ENCODE peak calls at places on chromosomes 3 and 15, in five cellular contexts. One of them, this sample, is unnamed. For H3K4me1 and H3K9me3, the result is how much of the 10 kb centered on the place peaks cover.

GRCh38 chr15:90270502-90271150 is 5.2 kb downstream of the NGRN start:
- DNase-seq in mucosa of descending colon: no peak
- DNase-seq in Panc1: no peak
- DNase-seq in left ventricle myocardium inferior: no peak
- DNase-seq in transverse colon: no peak
- DNase-seq in this sample: no peak

GRCh38 chr3:174168026-174168425 is 691.1 kb upstream of the NAALADL2 start:
- DNase-seq in Panc1: no peak
- DNase-seq in transverse colon: no peak
- DNase-seq in mucosa of descending colon: no peak
- DNase-seq in left ventricle myocardium inferior: no peak
- DNase-seq in this sample: no peak

GRCh38 chr3:61858054-61858453 is 296.7 kb downstream of the PTPRG start:
- DNase-seq in Panc1: no peak
- DNase-seq in mucosa of descending colon: no peak
- DNase-seq in transverse colon: no peak
- DNase-seq in left ventricle myocardium inferior: no peak
- DNase-seq in this sample: no peak

GRCh38 chr3:115720988-115721387 is 97.7 kb downstream of the GAP43 start:
- DNase-seq in transverse colon: no peak
- DNase-seq in Panc1: no peak
- DNase-seq in mucosa of descending colon: no peak
- DNase-seq in left ventricle myocardium inferior: no peak
- DNase-seq in this sample: no peak

GRCh38 chr3:117218709-117219108 is 509.1 kb downstream of the TUSC7 start:
- DNase-seq in Panc1: no peak
- DNase-seq in mucosa of descending colon: no peak
- DNase-seq in left ventricle myocardium inferior: no peak
- DNase-seq in transverse colon: no peak
- DNase-seq in this sample: no peak

GRCh38 chr3:124587053-124587408 is 143.2 kb upstream of the UMPS start:
- DNase-seq in left ventricle myocardium inferior: no peak
- DNase-seq in Panc1: no peak
- DNase-seq in mucosa of descending colon: no peak
- DNase-seq in transverse colon: no peak
- DNase-seq in this sample: no peak

GRCh38 chr3:40771112-40771511 is 246.4 kb downstream of the ZNF621 start:
- DNase-seq in left ventricle myocardium inferior: no peak
- DNase-seq in mucosa of descending colon: no peak
- DNase-seq in transverse colon: no peak
- DNase-seq in Panc1: no peak
- DNase-seq in this sample: no peak

GRCh38 chr3:144556392-144556791 is 584.8 kb downstream of the DIPK2A start:
- DNase-seq in transverse colon: no peak
- DNase-seq in mucosa of descending colon: no peak
- DNase-seq in Panc1: no peak
- DNase-seq in left ventricle myocardium inferior: no peak
- DNase-seq in this sample: no peak

GRCh38 chr3:13566769-13567310 is 17.9 kb downstream of the FBLN2 start:
- DNase-seq in left ventricle myocardium inferior: no peak
- DNase-seq in transverse colon: no peak
- DNase-seq in Panc1: no peak
- DNase-seq in mucosa of descending colon: no peak
- DNase-seq in this sample: no peak

GRCh38 chr3:100032262-100032661 is 82.0 kb downstream of the FILIP1L start:
- DNase-seq in mucosa of descending colon: no peak
- DNase-seq in left ventricle myocardium inferior: no peak
- DNase-seq in transverse colon: no peak
- DNase-seq in Panc1: no peak
- DNase-seq in this sample: no peak

GRCh38 chr15:66713843-66714508 is 11.9 kb downstream of the SMAD6 start:
- DNase-seq in left ventricle myocardium inferior: no peak
- DNase-seq in transverse colon: peak
- DNase-seq in Panc1: no peak
- DNase-seq in mucosa of descending colon: no peak
- DNase-seq in this sample: no peak

GRCh38 chr3:182149594-182149993 is 437.9 kb downstream of the SOX2 start:
- DNase-seq in mucosa of descending colon: no peak
- DNase-seq in transverse colon: no peak
- DNase-seq in left ventricle myocardium inferior: no peak
- DNase-seq in Panc1: no peak
- DNase-seq in this sample: no peak

GRCh38 chr3:136860541-136860940 is 1.5 kb upstream of the NCK1 start:
- DNase-seq in transverse colon: no peak
- DNase-seq in Panc1: no peak
- DNase-seq in mucosa of descending colon: no peak
- DNase-seq in left ventricle myocardium inferior: no peak
- DNase-seq in this sample: peak

GRCh38 chr3:160765211-160765610 is 9.2 kb downstream of the PPM1L start:
- DNase-seq in mucosa of descending colon: no peak
- DNase-seq in left ventricle myocardium inferior: no peak
- DNase-seq in Panc1: no peak
- DNase-seq in transverse colon: no peak
- DNase-seq in this sample: no peak

GRCh38 chr15:76196286-76196948 is 114.9 kb downstream of the ETFA start:
- DNase-seq in mucosa of descending colon: peak
- DNase-seq in Panc1: no peak
- DNase-seq in transverse colon: peak
- DNase-seq in left ventricle myocardium inferior: peak
- DNase-seq in this sample: peak

GRCh38 chr3:146154316-146154715 is 6.7 kb downstream of the PLOD2 start:
- DNase-seq in Panc1: no peak
- DNase-seq in transverse colon: no peak
- DNase-seq in mucosa of descending colon: no peak
- DNase-seq in left ventricle myocardium inferior: no peak
- DNase-seq in this sample: no peak

GRCh38 chr3:124131158-124132115 is 139.5 kb upstream of the ROPN1 start:
- DNase-seq in mucosa of descending colon: no peak
- DNase-seq in transverse colon: no peak
- DNase-seq in left ventricle myocardium inferior: no peak
- DNase-seq in Panc1: no peak
- DNase-seq in this sample: no peak

GRCh38 chr3:10666621-10667020 is 149.4 kb upstream of the SLC6A11 start:
- DNase-seq in transverse colon: peak
- DNase-seq in mucosa of descending colon: no peak
- DNase-seq in Panc1: no peak
- DNase-seq in left ventricle myocardium inferior: peak
- DNase-seq in this sample: peak

GRCh38 chr3:15791525-15791924 is 6.3 kb downstream of the ANKRD28 start:
- DNase-seq in left ventricle myocardium inferior: no peak
- DNase-seq in Panc1: no peak
- DNase-seq in mucosa of descending colon: no peak
- DNase-seq in transverse colon: no peak
- DNase-seq in this sample: no peak

GRCh38 chr3:71551286-71551919 is 32.1 kb downstream of the FOXP1 start:
- DNase-seq in transverse colon: no peak
- DNase-seq in left ventricle myocardium inferior: no peak
- DNase-seq in mucosa of descending colon: no peak
- DNase-seq in Panc1: no peak
- DNase-seq in this sample: no peak
- H3K4me3 ChIP-seq in transverse colon: no peak
- H3K4me3 ChIP-seq in left ventricle myocardium inferior: no peak
- H3K4me3 ChIP-seq in mucosa of descending colon: no peak
- H3K4me3 ChIP-seq in Panc1: no peak
- H3K4me3 ChIP-seq in this sample: no peak

DNA sequence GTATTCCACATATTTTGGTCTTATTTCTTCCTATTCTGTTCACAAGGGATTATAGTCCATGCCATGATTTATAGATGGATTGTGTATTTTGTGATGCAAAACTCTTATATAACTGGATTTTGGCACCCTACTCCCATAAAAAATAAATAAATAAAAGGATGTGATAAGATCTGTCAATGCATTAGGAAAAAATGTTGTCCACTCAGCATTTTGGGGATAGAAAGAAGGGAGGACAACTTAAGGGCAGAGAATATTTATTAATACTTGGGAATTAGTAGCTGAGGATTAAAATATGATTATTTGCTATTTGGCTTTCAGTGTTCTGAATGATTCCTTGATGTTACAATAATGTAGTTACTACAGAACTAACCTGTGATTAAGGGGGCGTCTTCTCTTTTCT is 682.6 kb downstream of the ZBBX start:
- DNase-seq in Panc1: no peak
- DNase-seq in mucosa of descending colon: no peak
- DNase-seq in transverse colon: no peak
- DNase-seq in left ventricle myocardium inferior: no peak
- DNase-seq in this sample: no peak
- H3K4me1 ChIP-seq in Panc1: under half
- H3K4me1 ChIP-seq in mucosa of descending colon: under half
- H3K4me1 ChIP-seq in transverse colon: under half
- H3K4me1 ChIP-seq in left ventricle myocardium inferior: under half
- H3K4me1 ChIP-seq in this sample: under half

GRCh38 chr3:48273594-48274211 is 32.8 kb downstream of the ZNF589 start:
- DNase-seq in Panc1: peak
- DNase-seq in left ventricle myocardium inferior: no peak
- DNase-seq in transverse colon: peak
- DNase-seq in mucosa of descending colon: no peak
- DNase-seq in this sample: peak
- H3K9me3 ChIP-seq in Panc1: under half
- H3K9me3 ChIP-seq in left ventricle myocardium inferior: under half
- H3K9me3 ChIP-seq in transverse colon: under half
- H3K9me3 ChIP-seq in mucosa of descending colon: under half
- H3K9me3 ChIP-seq in this sample: under half

GRCh38 chr3:77150028-77150427 is 110.1 kb downstream of the ROBO2 start:
- DNase-seq in mucosa of descending colon: no peak
- DNase-seq in Panc1: no peak
- DNase-seq in left ventricle myocardium inferior: no peak
- DNase-seq in transverse colon: no peak
- DNase-seq in this sample: no peak

GRCh38 chr3:77142636-77143035 is 102.7 kb downstream of the ROBO2 start:
- DNase-seq in left ventricle myocardium inferior: no peak
- DNase-seq in transverse colon: no peak
- DNase-seq in Panc1: no peak
- DNase-seq in mucosa of descending colon: no peak
- DNase-seq in this sample: no peak

GRCh38 chr3:77149382-77149781 is 109.5 kb downstream of the ROBO2 start:
- DNase-seq in Panc1: no peak
- DNase-seq in left ventricle myocardium inferior: no peak
- DNase-seq in transverse colon: no peak
- DNase-seq in mucosa of descending colon: no peak
- DNase-seq in this sample: no peak

GRCh38 chr3:77150759-77151158 is 110.9 kb downstream of the ROBO2 start:
- DNase-seq in Panc1: no peak
- DNase-seq in left ventricle myocardium inferior: no peak
- DNase-seq in mucosa of descending colon: no peak
- DNase-seq in transverse colon: no peak
- DNase-seq in this sample: no peak

DNA sequence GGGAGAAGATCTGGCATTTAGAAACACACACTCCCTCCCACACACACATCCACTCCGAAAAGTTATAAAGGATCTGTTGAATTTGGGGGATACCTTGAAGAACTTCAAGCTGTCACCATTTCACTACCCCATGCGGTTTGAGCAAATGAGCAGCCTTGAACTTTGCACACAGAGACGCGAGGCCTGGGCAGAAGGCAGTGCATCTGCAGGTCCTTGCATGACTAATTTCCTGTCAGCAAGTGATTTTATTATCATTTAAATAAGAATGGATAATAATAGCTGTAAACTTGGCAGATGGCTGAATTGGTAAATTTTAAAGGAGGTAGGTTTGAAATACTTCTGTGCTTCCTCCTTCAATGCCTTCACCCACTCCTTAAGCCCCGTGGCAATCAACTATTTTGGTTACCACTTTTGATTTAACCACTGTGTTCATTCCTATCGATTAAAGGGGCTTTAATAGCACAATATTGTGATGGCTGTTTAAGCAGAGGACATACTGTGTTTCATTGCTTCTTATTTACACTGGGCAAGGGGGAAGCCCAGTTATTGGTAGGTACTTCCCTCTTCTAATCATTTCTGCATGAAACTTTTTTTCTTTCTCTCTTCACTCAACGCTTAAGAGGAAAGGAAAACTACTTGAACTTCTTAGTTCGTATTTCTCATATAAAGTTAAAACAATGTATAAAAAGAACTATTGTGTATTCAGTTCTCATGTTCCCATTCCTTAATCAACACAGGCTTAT is 108.1 kb downstream of the ROBO2 start:
- DNase-seq in mucosa of descending colon: no peak
- DNase-seq in Panc1: no peak
- DNase-seq in left ventricle myocardium inferior: no peak
- DNase-seq in transverse colon: no peak
- DNase-seq in this sample: peak
- H3K4me3 ChIP-seq in mucosa of descending colon: no peak
- H3K4me3 ChIP-seq in Panc1: no peak
- H3K4me3 ChIP-seq in left ventricle myocardium inferior: no peak
- H3K4me3 ChIP-seq in transverse colon: no peak
- H3K4me3 ChIP-seq in this sample: no peak

GRCh38 chr3:8517490-8517889 is 15.9 kb downstream of the LMCD1 start:
- DNase-seq in Panc1: no peak
- DNase-seq in mucosa of descending colon: no peak
- DNase-seq in transverse colon: no peak
- DNase-seq in left ventricle myocardium inferior: no peak
- DNase-seq in this sample: no peak

GRCh38 chr3:8518138-8518537 is 16.5 kb downstream of the LMCD1 start:
- DNase-seq in mucosa of descending colon: no peak
- DNase-seq in transverse colon: no peak
- DNase-seq in left ventricle myocardium inferior: no peak
- DNase-seq in Panc1: no peak
- DNase-seq in this sample: no peak

GRCh38 chr3:8516783-8517182 is 15.2 kb downstream of the LMCD1 start:
- DNase-seq in mucosa of descending colon: no peak
- DNase-seq in Panc1: no peak
- DNase-seq in transverse colon: no peak
- DNase-seq in left ventricle myocardium inferior: no peak
- DNase-seq in this sample: no peak

GRCh38 chr3:8519156-8519555 is 17.5 kb downstream of the LMCD1 start:
- DNase-seq in transverse colon: no peak
- DNase-seq in left ventricle myocardium inferior: no peak
- DNase-seq in Panc1: no peak
- DNase-seq in mucosa of descending colon: no peak
- DNase-seq in this sample: no peak

DNA sequence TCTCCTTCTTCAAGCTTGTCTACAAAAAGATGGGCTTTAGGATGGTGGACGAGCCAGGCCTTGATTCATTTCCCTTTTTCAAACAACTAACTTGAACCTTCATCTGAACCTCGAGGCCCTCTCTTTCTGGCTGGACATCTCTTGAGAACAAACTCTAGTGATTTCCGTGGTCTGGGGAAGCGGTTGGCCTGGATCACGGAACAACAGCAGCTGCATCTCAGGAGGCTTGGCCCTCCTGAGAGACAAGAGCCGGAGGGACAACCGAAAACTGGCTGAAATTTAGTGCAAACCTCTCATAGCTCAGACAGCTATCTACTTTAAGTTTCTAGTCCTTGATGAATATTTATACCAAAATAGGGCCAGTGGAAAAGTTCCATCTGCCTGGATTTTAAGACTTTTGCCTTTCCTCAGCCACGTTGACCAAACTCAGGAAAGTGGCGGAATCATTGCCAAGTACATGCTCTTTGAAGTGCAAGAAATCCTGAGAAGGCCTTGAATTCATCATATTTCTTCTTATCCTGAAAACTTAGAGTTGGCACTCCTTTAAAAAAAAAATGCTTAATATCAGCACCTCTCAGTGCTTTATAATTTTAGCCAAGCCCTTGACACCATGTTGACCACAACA is 14.5 kb downstream of the LMCD1 start:
- DNase-seq in left ventricle myocardium inferior: no peak
- DNase-seq in mucosa of descending colon: no peak
- DNase-seq in transverse colon: no peak
- DNase-seq in Panc1: no peak
- DNase-seq in this sample: no peak
- H3K4me1 ChIP-seq in left ventricle myocardium inferior: half or more
- H3K4me1 ChIP-seq in mucosa of descending colon: under half
- H3K4me1 ChIP-seq in transverse colon: under half
- H3K4me1 ChIP-seq in Panc1: under half
- H3K4me1 ChIP-seq in this sample: under half

GRCh38 chr3:176376531-176376930 is 820.8 kb downstream of the TBL1XR1 start:
- DNase-seq in mucosa of descending colon: no peak
- DNase-seq in transverse colon: no peak
- DNase-seq in left ventricle myocardium inferior: no peak
- DNase-seq in Panc1: no peak
- DNase-seq in this sample: peak
- H3K9me3 ChIP-seq in mucosa of descending colon: under half
- H3K9me3 ChIP-seq in transverse colon: under half
- H3K9me3 ChIP-seq in left ventricle myocardium inferior: under half
- H3K9me3 ChIP-seq in Panc1: under half
- H3K9me3 ChIP-seq in this sample: under half